ENCODE peak calls at places on chromosomes 7 and 10, in eight cellular contexts. One of them, this sample, is unnamed.

GRCh38 chr10:68153473-68154210 is 44.4 kb downstream of the MYPN start:
- DNase-seq in uterus: no peak
- DNase-seq in right lobe of liver: no peak
- DNase-seq in lower lobe of right lung: no peak
- DNase-seq in tibial nerve: no peak
- DNase-seq in fibroblast of lung: peak
- DNase-seq in kidney: no peak
- DNase-seq in brain microvascular endothelial cell: peak
- DNase-seq in this sample: no peak

GRCh38 chr7:11437987-11438386 is 394.0 kb downstream of the THSD7A start:
- DNase-seq in tibial nerve: no peak
- DNase-seq in kidney: no peak
- DNase-seq in lower lobe of right lung: no peak
- DNase-seq in fibroblast of lung: peak
- DNase-seq in uterus: no peak
- DNase-seq in right lobe of liver: no peak
- DNase-seq in brain microvascular endothelial cell: peak
- DNase-seq in this sample: no peak

GRCh38 chr10:119933179-119933578 is 40.6 kb downstream of the SEC23IP start:
- DNase-seq in kidney: no peak
- DNase-seq in lower lobe of right lung: no peak
- DNase-seq in fibroblast of lung: peak
- DNase-seq in tibial nerve: no peak
- DNase-seq in uterus: no peak
- DNase-seq in brain microvascular endothelial cell: no peak
- DNase-seq in right lobe of liver: no peak
- DNase-seq in this sample: no peak

GRCh38 chr7:103412151-103412550 is 33.9 kb downstream of the SLC26A5 start:
- DNase-seq in uterus: no peak
- DNase-seq in kidney: no peak
- DNase-seq in fibroblast of lung: no peak
- DNase-seq in tibial nerve: no peak
- DNase-seq in right lobe of liver: no peak
- DNase-seq in brain microvascular endothelial cell: no peak
- DNase-seq in lower lobe of right lung: no peak
- DNase-seq in this sample: no peak

GRCh38 chr7:94375713-94376112 is 19.0 kb upstream of the COL1A2 start:
- DNase-seq in right lobe of liver: no peak
- DNase-seq in kidney: no peak
- DNase-seq in lower lobe of right lung: no peak
- DNase-seq in tibial nerve: peak
- DNase-seq in fibroblast of lung: peak
- DNase-seq in uterus: peak
- DNase-seq in brain microvascular endothelial cell: peak
- DNase-seq in this sample: peak

GRCh38 chr10:5284311-5285057 is 80.3 kb upstream of the UCN3 start:
- DNase-seq in fibroblast of lung: peak
- DNase-seq in right lobe of liver: no peak
- DNase-seq in kidney: no peak
- DNase-seq in brain microvascular endothelial cell: peak
- DNase-seq in tibial nerve: no peak
- DNase-seq in lower lobe of right lung: no peak
- DNase-seq in uterus: no peak
- DNase-seq in this sample: no peak

GRCh38 chr7:2517004-2517403 is 2.6 kb upstream of the LFNG start:
- DNase-seq in right lobe of liver: no peak
- DNase-seq in fibroblast of lung: peak
- DNase-seq in kidney: no peak
- DNase-seq in tibial nerve: no peak
- DNase-seq in brain microvascular endothelial cell: peak
- DNase-seq in lower lobe of right lung: no peak
- DNase-seq in uterus: no peak
- DNase-seq in this sample: no peak

GRCh38 chr10:64090865-64091264 is 569.7 kb downstream of the REEP3 start:
- DNase-seq in uterus: no peak
- DNase-seq in brain microvascular endothelial cell: no peak
- DNase-seq in tibial nerve: no peak
- DNase-seq in kidney: no peak
- DNase-seq in fibroblast of lung: no peak
- DNase-seq in right lobe of liver: no peak
- DNase-seq in lower lobe of right lung: no peak
- DNase-seq in this sample: no peak

GRCh38 chr7:123749537-123749857 is 694 bp upstream of the WASL start:
- DNase-seq in lower lobe of right lung: peak
- DNase-seq in fibroblast of lung: peak
- DNase-seq in right lobe of liver: peak
- DNase-seq in tibial nerve: peak
- DNase-seq in brain microvascular endothelial cell: peak
- DNase-seq in kidney: no peak
- DNase-seq in uterus: no peak
- DNase-seq in this sample: no peak

GRCh38 chr7:121960678-121961461 is 87.9 kb downstream of the PTPRZ1 start:
- DNase-seq in tibial nerve: no peak
- DNase-seq in lower lobe of right lung: no peak
- DNase-seq in right lobe of liver: no peak
- DNase-seq in brain microvascular endothelial cell: peak
- DNase-seq in kidney: no peak
- DNase-seq in uterus: no peak
- DNase-seq in fibroblast of lung: peak
- DNase-seq in this sample: no peak

GRCh38 chr7:99525713-99526440 is 21.4 kb downstream of the ZKSCAN5 start:
- DNase-seq in tibial nerve: no peak
- DNase-seq in lower lobe of right lung: no peak
- DNase-seq in brain microvascular endothelial cell: peak
- DNase-seq in uterus: no peak
- DNase-seq in kidney: peak
- DNase-seq in fibroblast of lung: peak
- DNase-seq in right lobe of liver: no peak
- DNase-seq in this sample: no peak

DNA sequence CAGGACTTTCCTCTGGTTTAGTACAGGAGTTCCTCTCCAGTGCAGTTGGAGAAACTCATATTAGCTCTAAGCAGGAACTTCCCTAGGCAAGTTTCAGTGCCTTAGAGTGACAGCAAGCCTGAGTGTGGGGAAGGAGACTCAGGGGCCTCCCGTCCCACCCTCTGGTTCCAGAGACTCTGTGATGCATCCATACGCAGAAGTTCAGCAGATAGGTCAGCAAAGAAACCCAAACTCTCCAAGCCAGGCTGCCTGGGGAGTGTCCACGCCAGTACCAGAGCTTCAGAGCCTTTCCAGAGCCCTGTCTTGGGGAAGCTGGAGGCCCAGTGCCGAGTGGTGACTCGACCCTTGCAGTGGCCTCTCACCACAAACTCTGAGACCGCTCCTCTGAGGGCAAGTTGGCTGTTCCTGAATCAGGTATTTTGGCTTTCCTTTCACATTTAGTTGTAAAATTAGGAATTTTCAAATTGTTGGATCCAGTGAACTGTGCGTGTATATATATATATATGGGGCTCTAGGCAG is 128.9 kb upstream of the UNC5B start:
- DNase-seq in lower lobe of right lung: no peak
- DNase-seq in right lobe of liver: peak
- DNase-seq in kidney: peak
- DNase-seq in fibroblast of lung: no peak
- DNase-seq in uterus: no peak
- DNase-seq in brain microvascular endothelial cell: no peak
- DNase-seq in tibial nerve: no peak
- DNase-seq in this sample: peak
- H3K27ac ChIP-seq in lower lobe of right lung: no peak
- H3K27ac ChIP-seq in right lobe of liver: no peak
- H3K27ac ChIP-seq in kidney: no peak
- H3K27ac ChIP-seq in fibroblast of lung: no peak
- H3K27ac ChIP-seq in uterus: no peak
- H3K27ac ChIP-seq in brain microvascular endothelial cell: no peak
- H3K27ac ChIP-seq in tibial nerve: no peak
- H3K27ac ChIP-seq in this sample: no peak

GRCh38 chr7:36925207-36925606 is 200.9 kb upstream of the AOAH start:
- DNase-seq in uterus: no peak
- DNase-seq in kidney: no peak
- DNase-seq in brain microvascular endothelial cell: no peak
- DNase-seq in fibroblast of lung: no peak
- DNase-seq in lower lobe of right lung: no peak
- DNase-seq in tibial nerve: no peak
- DNase-seq in right lobe of liver: no peak
- DNase-seq in this sample: no peak

GRCh38 chr7:36931892-36932291 is 207.6 kb upstream of the AOAH start:
- DNase-seq in kidney: no peak
- DNase-seq in tibial nerve: no peak
- DNase-seq in fibroblast of lung: no peak
- DNase-seq in brain microvascular endothelial cell: no peak
- DNase-seq in right lobe of liver: no peak
- DNase-seq in uterus: no peak
- DNase-seq in lower lobe of right lung: no peak
- DNase-seq in this sample: no peak

GRCh38 chr7:36923185-36923584 is 198.9 kb upstream of the AOAH start:
- DNase-seq in tibial nerve: no peak
- DNase-seq in uterus: no peak
- DNase-seq in brain microvascular endothelial cell: no peak
- DNase-seq in fibroblast of lung: no peak
- DNase-seq in kidney: no peak
- DNase-seq in lower lobe of right lung: no peak
- DNase-seq in right lobe of liver: no peak
- DNase-seq in this sample: no peak

GRCh38 chr7:36923831-36924555 is 199.7 kb upstream of the AOAH start:
- DNase-seq in right lobe of liver: no peak
- DNase-seq in fibroblast of lung: no peak
- DNase-seq in tibial nerve: no peak
- DNase-seq in kidney: no peak
- DNase-seq in uterus: no peak
- DNase-seq in brain microvascular endothelial cell: no peak
- DNase-seq in lower lobe of right lung: no peak
- DNase-seq in this sample: no peak

DNA sequence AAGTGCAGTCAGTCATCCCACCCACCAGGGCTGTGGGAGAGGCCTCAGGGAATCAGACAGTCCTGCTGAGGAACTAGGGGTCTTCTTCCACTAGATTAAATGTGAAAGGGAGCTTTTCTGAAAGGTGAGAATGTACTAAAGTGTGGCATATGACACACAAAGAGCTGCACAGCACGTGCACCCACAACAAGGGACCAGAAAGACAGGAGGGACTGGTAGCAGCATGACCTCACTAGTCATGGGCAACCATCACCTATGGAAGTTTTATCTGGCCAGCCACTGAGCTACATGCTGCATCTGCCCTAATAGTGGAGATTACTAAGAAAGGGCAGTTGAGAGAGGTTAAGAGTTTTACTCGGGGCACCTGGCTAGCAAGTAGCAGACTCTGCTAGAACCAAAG is 204.4 kb upstream of the AOAH start:
- DNase-seq in right lobe of liver: no peak
- DNase-seq in kidney: no peak
- DNase-seq in tibial nerve: no peak
- DNase-seq in brain microvascular endothelial cell: no peak
- DNase-seq in uterus: no peak
- DNase-seq in fibroblast of lung: no peak
- DNase-seq in lower lobe of right lung: no peak
- DNase-seq in this sample: no peak
- H3K4me3 ChIP-seq in right lobe of liver: no peak
- H3K4me3 ChIP-seq in kidney: no peak
- H3K4me3 ChIP-seq in tibial nerve: no peak
- H3K4me3 ChIP-seq in brain microvascular endothelial cell: no peak
- H3K4me3 ChIP-seq in uterus: no peak
- H3K4me3 ChIP-seq in fibroblast of lung: no peak
- H3K4me3 ChIP-seq in lower lobe of right lung: no peak
- H3K4me3 ChIP-seq in this sample: no peak

GRCh38 chr10:75235375-75236177 is at the start of gene COMTD1:
- DNase-seq in right lobe of liver: peak
- DNase-seq in fibroblast of lung: peak
- DNase-seq in tibial nerve: peak
- DNase-seq in kidney: peak
- DNase-seq in brain microvascular endothelial cell: peak
- DNase-seq in lower lobe of right lung: peak
- DNase-seq in uterus: peak
- DNase-seq in this sample: peak

GRCh38 chr10:75236178-75236825 is 545 bp upstream of the COMTD1 start:
- DNase-seq in tibial nerve: no peak
- DNase-seq in brain microvascular endothelial cell: no peak
- DNase-seq in fibroblast of lung: no peak
- DNase-seq in lower lobe of right lung: no peak
- DNase-seq in right lobe of liver: no peak
- DNase-seq in uterus: no peak
- DNase-seq in kidney: no peak
- DNase-seq in this sample: peak

GRCh38 chr10:75233444-75234016 is 2.2 kb downstream of the COMTD1 start:
- DNase-seq in lower lobe of right lung: no peak
- DNase-seq in kidney: no peak
- DNase-seq in right lobe of liver: peak
- DNase-seq in brain microvascular endothelial cell: no peak
- DNase-seq in uterus: no peak
- DNase-seq in tibial nerve: no peak
- DNase-seq in fibroblast of lung: no peak
- DNase-seq in this sample: peak

GRCh38 chr10:75234017-75234682 is 1.6 kb downstream of the COMTD1 start:
- DNase-seq in uterus: peak
- DNase-seq in right lobe of liver: peak
- DNase-seq in kidney: peak
- DNase-seq in tibial nerve: peak
- DNase-seq in brain microvascular endothelial cell: peak
- DNase-seq in lower lobe of right lung: peak
- DNase-seq in fibroblast of lung: peak
- DNase-seq in this sample: peak

GRCh38 chr10:75234683-75235374 is 928 bp downstream of the COMTD1 start:
- DNase-seq in uterus: no peak
- DNase-seq in tibial nerve: no peak
- DNase-seq in brain microvascular endothelial cell: no peak
- DNase-seq in lower lobe of right lung: no peak
- DNase-seq in fibroblast of lung: no peak
- DNase-seq in kidney: peak
- DNase-seq in right lobe of liver: no peak
- DNase-seq in this sample: peak
- H3K27ac ChIP-seq in uterus: peak
- H3K27ac ChIP-seq in tibial nerve: peak
- H3K27ac ChIP-seq in brain microvascular endothelial cell: peak
- H3K27ac ChIP-seq in lower lobe of right lung: peak
- H3K27ac ChIP-seq in fibroblast of lung: peak
- H3K27ac ChIP-seq in kidney: peak
- H3K27ac ChIP-seq in right lobe of liver: peak
- H3K27ac ChIP-seq in this sample: peak

DNA sequence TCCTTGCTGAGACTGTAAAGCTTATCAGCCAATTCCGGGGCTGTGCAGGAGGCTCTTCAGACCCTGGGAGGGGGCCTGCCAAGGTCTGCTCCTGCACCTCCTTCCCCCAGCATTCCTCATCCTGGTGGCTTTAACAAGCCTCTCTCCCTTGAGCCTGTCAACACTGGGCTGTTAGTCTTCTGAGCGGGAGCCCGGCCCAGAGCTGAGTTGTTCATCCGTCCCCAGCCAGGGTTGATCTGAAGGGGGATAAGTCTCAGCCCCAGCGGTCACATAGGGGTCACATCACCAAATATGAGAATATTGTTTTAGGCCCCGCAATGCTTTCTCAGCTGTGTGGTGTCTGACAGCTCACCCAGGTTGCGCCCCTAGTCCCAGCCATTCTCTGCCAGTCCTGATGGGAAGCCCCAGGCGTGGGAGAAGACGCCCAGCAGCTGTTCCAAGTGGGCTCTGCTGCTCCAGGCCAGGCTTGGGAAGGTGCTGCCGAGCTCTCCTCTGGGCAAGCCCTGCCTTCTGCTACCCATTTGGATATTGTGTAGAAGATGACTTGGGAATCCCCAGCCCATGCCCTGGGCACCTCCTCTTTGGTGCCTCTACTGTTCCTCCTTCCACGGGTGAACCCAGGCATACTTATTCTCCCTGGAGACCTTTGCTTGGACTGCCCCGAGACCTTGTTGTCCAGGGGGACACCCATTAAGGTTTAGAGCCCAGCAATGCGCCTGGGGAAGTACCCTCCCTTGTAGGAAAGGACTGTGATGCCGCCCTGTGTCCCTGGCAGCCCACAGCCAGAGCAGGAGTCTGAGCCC is 23.5 kb upstream of the TRIM8 start:
- DNase-seq in tibial nerve: no peak
- DNase-seq in lower lobe of right lung: peak
- DNase-seq in fibroblast of lung: peak
- DNase-seq in kidney: peak
- DNase-seq in uterus: no peak
- DNase-seq in brain microvascular endothelial cell: no peak
- DNase-seq in right lobe of liver: no peak
- DNase-seq in this sample: peak
- H3K4me3 ChIP-seq in tibial nerve: no peak
- H3K4me3 ChIP-seq in lower lobe of right lung: no peak
- H3K4me3 ChIP-seq in fibroblast of lung: no peak
- H3K4me3 ChIP-seq in kidney: no peak
- H3K4me3 ChIP-seq in uterus: no peak
- H3K4me3 ChIP-seq in brain microvascular endothelial cell: no peak
- H3K4me3 ChIP-seq in right lobe of liver: no peak
- H3K4me3 ChIP-seq in this sample: no peak

This sample was measured in sigmoid colon.